ENCODE peak calls at places on chromosomes 6 and 20, in four cellular contexts. J, I, X and D are unnamed samples.

GRCh38 chr20:47498606-47499005 is 3.1 kb upstream of the NCOA3 start:
- DNase-seq in J (no peak), I (no peak), X (no peak), D (no peak)

GRCh38 chr6:43570876-43571441 is 4.9 kb downstream of the XPO5 start:
- DNase-seq in J (peak; percentile 34), I (no peak), X (peak; percentile 14), D (peak; percentile 47)

GRCh38 chr6:26640806-26641205 is 18.7 kb downstream of the ZNF322 start:
- DNase-seq in J (no peak), I (no peak), X (no peak), D (no peak)

GRCh38 chr6:158387036-158387435 is 74.8 kb downstream of the TULP4 start:
- DNase-seq in J (no peak), I (no peak), X (no peak), D (no peak)

GRCh38 chr20:21982559-21982958 is 277.1 kb downstream of the PAX1 start:
- DNase-seq in J (peak; percentile 69), I (no peak), X (peak; percentile 34), D (no peak)

GRCh38 chr20:23234311-23235078 is 116.1 kb upstream of the NXT1 start:
- DNase-seq in J (peak; percentile 81), I (peak; percentile 56), X (peak; percentile 95), D (peak; percentile 55)

GRCh38 chr20:25249198-25249931 is 1.5 kb downstream of the PYGB start:
- DNase-seq in J (peak; percentile 41), I (peak; percentile 42), X (no peak), D (peak; percentile 15)

GRCh38 chr6:47308223-47308567 is 1.5 kb downstream of the TNFRSF21 start:
- DNase-seq in J (no peak), I (peak; percentile 23), X (no peak), D (no peak)

GRCh38 chr6:152952866-152953509 is 29.9 kb downstream of the FBXO5 start:
- DNase-seq in J (peak; percentile 65), I (peak; percentile 71), X (peak; percentile 51), D (peak; percentile 63)

GRCh38 chr6:119348308-119349040 is 1.1 kb downstream of the MAN1A1 start:
- DNase-seq in J (no peak), I (peak; percentile 16), X (no peak), D (peak; percentile 29)

GRCh38 chr20:34549291-34549928 is 9.1 kb upstream of the MAP1LC3A start:
- DNase-seq in J (no peak), I (no peak), X (no peak), D (peak; percentile 15)

GRCh38 chr6:31728767-31729514 is at the start of gene DDAH2:
- DNase-seq in J (no peak), I (no peak), X (no peak), D (no peak)

GRCh38 chr20:1876975-1877603 is 18.1 kb upstream of the SIRPA start:
- DNase-seq in J (no peak), I (no peak), X (no peak), D (peak; percentile 35)

GRCh38 chr6:44386929-44387345 is 569 bp upstream of the CDC5L start:
- DNase-seq in J (peak; percentile 73), I (no peak), X (peak; percentile 27), D (peak; percentile 37)

GRCh38 chr6:73435236-73435635 is 16.9 kb downstream of the CGAS start:
- DNase-seq in J (no peak), I (no peak), X (no peak), D (no peak)

GRCh38 chr6:84411060-84411629 is 183.7 kb upstream of the CEP162 start:
- DNase-seq in J (peak; percentile 86), I (peak; percentile 87), X (peak; percentile 79), D (peak; percentile 29)

GRCh38 chr6:7243188-7243942 is 69.6 kb downstream of the SSR1 start:
- DNase-seq in J (peak; percentile 70), I (peak; percentile 73), X (peak; percentile 62), D (peak; percentile 64)

GRCh38 chr6:11851405-11851804 is 72.8 kb upstream of the ADTRP start:
- DNase-seq in J (peak; percentile 96), I (peak; percentile 63), X (peak; percentile 98), D (peak; percentile 82)

GRCh38 chr20:57589123-57589727 is 28.3 kb downstream of the PCK1 start:
- DNase-seq in J (no peak), I (no peak), X (no peak), D (no peak)

GRCh38 chr6:81166770-81167169 is 585.7 kb downstream of the TENT5A start:
- DNase-seq in J (peak; percentile 29), I (peak; percentile 69), X (peak; percentile 50), D (peak; percentile 28)

GRCh38 chr6:122222761-122223160 is 176.7 kb upstream of the HSF2 start:
- DNase-seq in J (no peak), I (no peak), X (no peak), D (no peak)

GRCh38 chr20:20457392-20458126 is 89.7 kb downstream of the INSM1 start:
- DNase-seq in J (peak; percentile 56), I (peak; percentile 19), X (peak; percentile 14), D (peak; percentile 68)

GRCh38 chr6:149563203-149563927 is 2.8 kb upstream of the GINM1 start:
- DNase-seq in J (peak; percentile 90), I (peak; percentile 88), X (peak; percentile 74), D (peak; percentile 90)

GRCh38 chr6:40390144-40390800 is 196.9 kb downstream of the LRFN2 start:
- DNase-seq in J (no peak), I (no peak), X (no peak), D (no peak)

GRCh38 chr6:37483917-37484785 is 15.5 kb downstream of the CCDC167 start:
- DNase-seq in J (peak; percentile 38), I (peak; percentile 26), X (peak; percentile 10), D (peak; percentile 29)